ENCODE peak calls at places on chromosomes 16 and 17, in ten cellular contexts. M is fibroblast of pulmonary artery, C is SJCRH30, X is AG04449, Z is left lung, K is GM06990, A is endothelial cell of umbilical vein, B is GM23338, T is astrocyte of the cerebellum, I is left ventricle myocardium inferior. R is an unnamed sample.

GRCh38 chr17:1301546-1301945 is 22.1 kb downstream of the TRARG1 start:
- DNase-seq in M (no peak), C (no peak), X (no peak), Z (no peak), K (no peak), A (no peak), B (no peak), T (no peak), I (no peak), R (no peak)

GRCh38 chr16:55399911-55400310 is 75.9 kb downstream of the IRX6 start:
- DNase-seq in M (no peak), C (no peak), X (no peak), Z (no peak), K (no peak), A (no peak), B (no peak), T (no peak), I (no peak), R (no peak)

GRCh38 chr16:51831595-51832352 is 680.7 kb upstream of the SALL1 start:
- DNase-seq in M (no peak), C (no peak), X (no peak), Z (no peak), K (no peak), A (no peak), B (no peak), T (no peak), I (no peak), R (no peak)

GRCh38 chr16:89961920-89962319 is 13.4 kb downstream of the DEF8 start:
- DNase-seq in M (no peak), C (no peak), X (no peak), Z (no peak), K (no peak), A (no peak), B (no peak), T (no peak), I (no peak), R (no peak)

GRCh38 chr17:40106760-40107265 is 6.4 kb upstream of the NR1D1 start:
- DNase-seq in M (peak), C (peak), X (no peak), Z (no peak), K (no peak), A (no peak), B (peak), T (no peak), I (peak), R (no peak)

GRCh38 chr16:12092347-12092882 is 115.9 kb downstream of the SNX29 start:
- DNase-seq in M (peak), C (no peak), X (peak), Z (peak), K (no peak), A (peak), B (no peak), T (peak), I (no peak), R (peak)

GRCh38 chr17:46152423-46152822 is 40.8 kb downstream of the KANSL1 start:
- DNase-seq in M (no peak), C (no peak), X (no peak), Z (no peak), K (peak), A (no peak), B (no peak), T (no peak), I (no peak), R (no peak)

GRCh38 chr16:22370038-22370541 is 4.3 kb downstream of the CDR2 start:
- DNase-seq in M (peak), C (no peak), X (peak), Z (no peak), K (no peak), A (peak), B (no peak), T (no peak), I (no peak), R (peak)

GRCh38 chr16:75231570-75231969 is 12.8 kb downstream of the CTRB1 start:
- DNase-seq in M (no peak), C (no peak), X (no peak), Z (no peak), K (no peak), A (no peak), B (no peak), T (no peak), I (no peak), R (no peak)

GRCh38 chr17:33021731-33022408 is 30.2 kb downstream of the SPACA3 start:
- DNase-seq in M (peak), C (peak), X (no peak), Z (no peak), K (no peak), A (no peak), B (peak), T (no peak), I (no peak), R (no peak)

GRCh38 chr16:65281636-65282035 is 159.8 kb upstream of the CDH11 start:
- DNase-seq in M (no peak), C (no peak), X (no peak), Z (no peak), K (no peak), A (no peak), B (peak), T (no peak), I (no peak), R (no peak)

GRCh38 chr16:86956437-86956836 is 360.8 kb downstream of the C16orf95 start:
- DNase-seq in M (no peak), C (no peak), X (no peak), Z (no peak), K (no peak), A (no peak), B (no peak), T (no peak), I (no peak), R (no peak)

GRCh38 chr16:592518-593306 is 2.8 kb downstream of the RAB40C start:
- DNase-seq in M (peak), C (no peak), X (no peak), Z (peak), K (no peak), A (no peak), B (no peak), T (no peak), I (no peak), R (no peak)

GRCh38 chr17:27807567-27808470 is 7.5 kb upstream of the NOS2 start:
- DNase-seq in M (no peak), C (no peak), X (no peak), Z (no peak), K (peak), A (no peak), B (no peak), T (no peak), I (no peak), R (no peak)

GRCh38 chr17:61635913-61636432 is 45.0 kb upstream of the NACA2 start:
- DNase-seq in M (peak), C (peak), X (no peak), Z (no peak), K (peak), A (peak), B (peak), T (peak), I (no peak), R (no peak)

GRCh38 chr16:57530531-57531252 is 5.7 kb downstream of the CCDC102A start:
- DNase-seq in M (no peak), C (no peak), X (no peak), Z (peak), K (no peak), A (no peak), B (no peak), T (no peak), I (no peak), R (no peak)

GRCh38 chr16:69285240-69285639 is 25.9 kb upstream of the VPS4A start:
- DNase-seq in M (no peak), C (no peak), X (no peak), Z (no peak), K (no peak), A (no peak), B (no peak), T (no peak), I (no peak), R (no peak)

GRCh38 chr17:79530361-79531105 is 80.3 kb downstream of the RBFOX3 start:
- DNase-seq in M (no peak), C (no peak), X (no peak), Z (no peak), K (no peak), A (no peak), B (no peak), T (no peak), I (no peak), R (no peak)

GRCh38 chr17:59492091-59492451 is 73.3 kb upstream of the DHX40 start:
- DNase-seq in M (no peak), C (no peak), X (no peak), Z (no peak), K (no peak), A (no peak), B (peak), T (no peak), I (no peak), R (no peak)

GRCh38 chr17:71115669-71115972 is 946.3 kb downstream of the KCNJ2 start:
- DNase-seq in M (no peak), C (no peak), X (no peak), Z (no peak), K (no peak), A (no peak), B (no peak), T (no peak), I (no peak), R (no peak)

GRCh38 chr16:51971184-51971583 is 575.8 kb downstream of the TOX3 start:
- DNase-seq in M (peak), C (peak), X (no peak), Z (no peak), K (no peak), A (no peak), B (peak), T (no peak), I (no peak), R (no peak)

GRCh38 chr16:15853021-15853420 is 3.8 kb downstream of the MYH11 start:
- DNase-seq in M (no peak), C (no peak), X (no peak), Z (no peak), K (no peak), A (no peak), B (no peak), T (no peak), I (no peak), R (no peak)

GRCh38 chr16:12903325-12904040 is 2.1 kb downstream of the SHISA9 start:
- DNase-seq in M (no peak), C (no peak), X (no peak), Z (no peak), K (no peak), A (no peak), B (peak), T (no peak), I (no peak), R (no peak)

GRCh38 chr16:71562552-71562951 is 14.3 kb downstream of the TAT start:
- DNase-seq in M (no peak), C (no peak), X (no peak), Z (no peak), K (no peak), A (no peak), B (no peak), T (no peak), I (no peak), R (no peak)

GRCh38 chr16:71568541-71568940 is 8.4 kb downstream of the TAT start:
- DNase-seq in M (peak), C (no peak), X (no peak), Z (no peak), K (no peak), A (no peak), B (no peak), T (peak), I (no peak), R (no peak)

GRCh38 chr16:71567931-71568330 is 9.0 kb downstream of the TAT start:
- DNase-seq in M (no peak), C (no peak), X (no peak), Z (no peak), K (no peak), A (no peak), B (no peak), T (no peak), I (no peak), R (no peak)

GRCh38 chr16:71564377-71564967 is 12.4 kb downstream of the TAT start:
- DNase-seq in M (no peak), C (no peak), X (no peak), Z (no peak), K (no peak), A (no peak), B (peak), T (no peak), I (no peak), R (no peak)

GRCh38 chr16:71565812-71566700 is 10.8 kb downstream of the TAT start:
- DNase-seq in M (no peak), C (no peak), X (no peak), Z (no peak), K (peak), A (no peak), B (no peak), T (no peak), I (no peak), R (no peak)
- H3K4me3 ChIP-seq in M (peak), C (peak), X (no peak), Z (no peak), K (peak), A (no peak), B (peak), T (no peak), I (peak), R (no peak)

GRCh38 chr17:49913226-49914095 is 55.5 kb upstream of the DLX4 start:
- DNase-seq in M (peak), C (peak), X (no peak), Z (no peak), K (no peak), A (no peak), B (no peak), T (peak), I (no peak), R (no peak)

GRCh38 chr17:49908782-49909714 is 59.9 kb upstream of the DLX4 start:
- DNase-seq in M (no peak), C (no peak), X (no peak), Z (no peak), K (no peak), A (no peak), B (peak), T (no peak), I (no peak), R (no peak)

GRCh38 chr17:49907279-49907678 is 59.4 kb upstream of the TAC4 start:
- DNase-seq in M (no peak), C (no peak), X (no peak), Z (no peak), K (no peak), A (no peak), B (peak), T (no peak), I (no peak), R (no peak)

GRCh38 chr17:49910858-49911204 is 58.2 kb upstream of the DLX4 start:
- DNase-seq in M (no peak), C (no peak), X (no peak), Z (no peak), K (no peak), A (no peak), B (peak), T (no peak), I (no peak), R (no peak)

GRCh38 chr17:49910094-49910857 is 58.7 kb upstream of the DLX4 start:
- DNase-seq in M (no peak), C (no peak), X (no peak), Z (no peak), K (no peak), A (peak), B (peak), T (no peak), I (no peak), R (no peak)
- H3K4me3 ChIP-seq in M (no peak), C (no peak), X (no peak), Z (no peak), K (no peak), A (no peak), B (peak), T (peak), I (peak), R (no peak)

GRCh38 chr17:3891626-3892094 is 1.2 kb downstream of the CAMKK1 start:
- DNase-seq in M (no peak), C (no peak), X (no peak), Z (no peak), K (no peak), A (no peak), B (peak), T (no peak), I (no peak), R (no peak)
- H3K4me3 ChIP-seq in M (peak), C (peak), X (peak), Z (peak), K (peak), A (no peak), B (peak), T (peak), I (peak), R (peak)

GRCh38 chr17:50506298-50506697 is 1.9 kb upstream of the MYCBPAP start:
- DNase-seq in M (no peak), C (no peak), X (no peak), Z (no peak), K (no peak), A (no peak), B (no peak), T (no peak), I (no peak), R (no peak)
- H3K4me3 ChIP-seq in M (no peak), C (no peak), X (no peak), Z (no peak), K (no peak), A (no peak), B (no peak), T (no peak), I (no peak), R (no peak)

GRCh38 chr16:84819644-84820304 is at the start of gene CRISPLD2:
- DNase-seq in M (peak), C (peak), X (no peak), Z (peak), K (peak), A (peak), B (peak), T (peak), I (peak), R (no peak)

GRCh38 chr16:84820771-84821170 is 986 bp downstream of the CRISPLD2 start:
- DNase-seq in M (no peak), C (no peak), X (no peak), Z (no peak), K (no peak), A (no peak), B (no peak), T (no peak), I (no peak), R (no peak)

GRCh38 chr16:84821728-84822676 is 2.2 kb downstream of the CRISPLD2 start:
- DNase-seq in M (peak), C (no peak), X (no peak), Z (no peak), K (no peak), A (no peak), B (no peak), T (no peak), I (no peak), R (no peak)

GRCh38 chr16:84820305-84820684 is 510 bp downstream of the CRISPLD2 start:
- DNase-seq in M (no peak), C (no peak), X (no peak), Z (no peak), K (no peak), A (no peak), B (no peak), T (no peak), I (no peak), R (no peak)

GRCh38 chr16:84821179-84821578 is 1.4 kb downstream of the CRISPLD2 start:
- DNase-seq in M (no peak), C (no peak), X (no peak), Z (no peak), K (no peak), A (no peak), B (no peak), T (no peak), I (no peak), R (no peak)
- H3K4me3 ChIP-seq in M (peak), C (no peak), X (peak), Z (peak), K (no peak), A (no peak), B (no peak), T (peak), I (peak), R (peak)

GRCh38 chr17:64441772-64442549 is 7.0 kb upstream of the MILR1 start:
- DNase-seq in M (peak), C (peak), X (peak), Z (peak), K (peak), A (peak), B (no peak), T (no peak), I (peak), R (no peak)
- H3K4me3 ChIP-seq in M (no peak), C (no peak), X (no peak), Z (no peak), K (no peak), A (no peak), B (no peak), T (no peak), I (no peak), R (no peak)

DNA sequence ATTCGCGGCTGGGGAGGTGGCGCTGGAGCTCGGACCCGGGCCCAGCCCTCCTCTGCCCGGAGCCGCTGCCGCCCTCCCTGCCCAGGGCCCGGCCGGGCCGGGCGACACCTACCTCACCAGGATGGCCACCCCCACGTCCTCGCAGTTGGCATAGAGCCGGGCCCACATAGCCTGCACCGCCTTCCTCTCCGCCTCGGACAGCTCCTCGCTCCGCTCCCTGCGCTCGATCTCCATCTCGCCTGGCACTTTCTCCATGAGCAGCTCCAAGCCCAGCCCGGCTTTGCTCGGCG is 276 bp downstream of the CYGB start:
- DNase-seq in M (peak), C (no peak), X (no peak), Z (no peak), K (no peak), A (no peak), B (no peak), T (no peak), I (peak), R (no peak)
- H3K4me3 ChIP-seq in M (peak), C (no peak), X (peak), Z (peak), K (no peak), A (no peak), B (peak), T (peak), I (peak), R (peak)

DNA sequence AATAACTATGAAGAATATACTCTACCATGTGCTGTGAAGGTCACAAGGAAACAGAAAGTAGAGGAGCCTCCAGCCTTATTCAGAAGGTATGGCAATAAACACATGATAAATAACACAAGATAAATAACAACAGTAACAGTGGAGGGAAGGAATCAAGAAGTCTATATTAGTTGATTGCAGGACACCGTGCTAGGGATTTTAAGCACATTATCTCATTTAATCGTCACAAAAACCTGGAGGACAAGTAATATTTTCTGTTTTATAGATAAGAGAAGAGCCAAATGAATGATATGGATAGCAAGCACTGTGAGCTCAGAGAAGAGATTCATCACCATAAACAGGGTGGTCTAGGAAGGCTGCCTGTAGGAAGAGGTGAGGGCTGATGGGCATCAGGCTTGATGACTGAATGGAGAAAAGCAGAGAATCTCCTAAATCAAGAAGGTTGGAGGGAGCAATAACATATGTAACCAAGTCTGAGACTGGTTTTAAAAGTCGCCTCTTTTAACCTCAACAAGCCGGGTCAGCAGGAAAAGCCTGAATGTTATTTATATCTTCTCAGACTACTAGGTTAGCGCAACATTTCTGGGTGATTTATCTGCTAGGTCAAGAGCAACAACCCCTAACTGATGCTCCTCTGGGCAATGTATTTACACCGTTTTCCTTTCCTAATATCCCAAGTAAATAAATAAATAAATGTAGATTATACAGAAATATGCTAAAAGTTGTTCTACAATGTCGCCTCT is 8.3 kb downstream of the TOM1L2 start:
- DNase-seq in M (no peak), C (no peak), X (no peak), Z (no peak), K (no peak), A (no peak), B (no peak), T (no peak), I (no peak), R (no peak)
- H3K4me3 ChIP-seq in M (no peak), C (no peak), X (no peak), Z (no peak), K (no peak), A (no peak), B (no peak), T (no peak), I (no peak), R (no peak)

DNA sequence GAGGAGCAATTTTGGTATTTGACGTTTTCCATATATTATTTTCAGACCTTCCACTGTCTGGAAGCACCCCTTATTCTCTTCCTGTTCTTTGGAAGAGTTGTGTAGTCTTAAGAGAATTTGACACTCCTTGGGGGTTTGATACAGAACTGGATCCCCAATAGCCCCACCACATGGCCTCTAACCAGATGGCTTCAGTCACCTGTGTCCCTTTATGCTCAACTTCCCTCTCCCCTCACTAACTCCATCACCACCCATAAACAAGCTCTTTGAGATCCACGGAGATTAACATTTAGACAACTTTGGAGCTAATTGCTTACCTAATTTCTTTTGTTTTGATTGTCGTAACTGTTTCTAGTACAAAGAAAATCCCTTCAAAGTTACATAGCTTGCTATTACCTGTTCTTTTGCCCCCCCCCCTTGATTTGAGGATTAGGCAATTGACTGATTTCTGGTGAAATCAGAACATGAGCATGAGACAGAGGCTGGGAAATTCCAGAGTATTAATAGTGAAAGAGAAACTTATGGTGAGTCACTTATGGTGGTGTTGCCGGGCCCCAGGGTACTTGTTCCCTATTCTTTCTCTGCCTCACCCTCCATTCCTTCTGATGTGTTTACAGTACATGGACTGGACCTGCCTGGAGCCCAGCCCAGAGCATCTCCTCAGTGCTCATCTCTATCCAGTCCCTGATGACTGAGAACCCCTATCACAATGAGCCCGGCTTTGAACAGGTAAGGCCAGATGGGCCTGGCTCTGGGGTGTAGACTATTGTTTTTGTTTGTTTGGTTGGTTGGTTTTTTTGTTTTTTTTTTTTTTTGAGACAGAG is 7.5 kb downstream of the UBE2Z start:
- DNase-seq in M (peak), C (no peak), X (peak), Z (peak), K (peak), A (peak), B (no peak), T (peak), I (no peak), R (peak)
- H3K4me3 ChIP-seq in M (no peak), C (no peak), X (peak), Z (no peak), K (peak), A (no peak), B (no peak), T (no peak), I (no peak), R (no peak)

R was measured in BJ.